ENCODE peak calls at places on chromosomes 12 and 14, in six cellular contexts. Z is DND-41, X is A673, R is PC-3, L is HCT116, E is endothelial cell of umbilical vein. T is an unnamed sample. For H3K4me1, the result is how much of the 10 kb centered on the place peaks cover.

GRCh38 chr12:53530920-53531319 is 23.6 kb upstream of the NPFF start:
- DNase-seq in Z (no peak), X (no peak), R (peak), L (peak), E (no peak), T (no peak)

GRCh38 chr14:101876539-101876938 is 87.8 kb upstream of the DYNC1H1 start:
- DNase-seq in Z (peak), X (peak), R (no peak), L (no peak), E (peak), T (no peak)

GRCh38 chr12:92538970-92539749 is 163.6 kb upstream of the PLEKHG7 start:
- DNase-seq in Z (peak), X (peak), R (peak), L (peak), E (peak), T (no peak)

GRCh38 chr14:70257526-70257925 is 68.8 kb upstream of the SLC8A3 start:
- DNase-seq in Z (peak), X (peak), R (peak), L (peak), E (no peak), T (peak)

GRCh38 chr12:25241171-25242020 is 9.3 kb downstream of the KRAS start:
- DNase-seq in Z (no peak), X (peak), R (peak), L (peak), E (peak), T (peak)

GRCh38 chr14:75995372-75996041 is 9.9 kb downstream of the IFT43 start:
- DNase-seq in Z (no peak), X (no peak), R (no peak), L (no peak), E (no peak), T (no peak)

GRCh38 chr12:89661706-89662330 is 46.8 kb downstream of the ATP2B1 start:
- DNase-seq in Z (no peak), X (no peak), R (no peak), L (no peak), E (no peak), T (no peak)

GRCh38 chr14:99520571-99521081 is 39.4 kb downstream of the CCNK start:
- DNase-seq in Z (no peak), X (no peak), R (no peak), L (no peak), E (no peak), T (no peak)

GRCh38 chr12:70660620-70661219 is 23.5 kb upstream of the PTPRB start:
- DNase-seq in Z (no peak), X (no peak), R (peak), L (peak), E (peak), T (no peak)

GRCh38 chr12:14403711-14404164 is 38.3 kb downstream of the ATF7IP start:
- DNase-seq in Z (no peak), X (peak), R (peak), L (no peak), E (peak), T (no peak)

GRCh38 chr12:64083285-64084210 is 138.5 kb downstream of the KICS2 start:
- DNase-seq in Z (no peak), X (peak), R (peak), L (no peak), E (peak), T (no peak)

GRCh38 chr14:70897475-70897874 is 9.8 kb upstream of the PCNX1 start:
- DNase-seq in Z (no peak), X (no peak), R (no peak), L (no peak), E (no peak), T (no peak)

GRCh38 chr12:80142640-80143039 is 43.3 kb downstream of the OTOGL start:
- DNase-seq in Z (no peak), X (no peak), R (no peak), L (no peak), E (no peak), T (no peak)

GRCh38 chr12:31603546-31604009 is 12.6 kb upstream of the DENND5B start:
- DNase-seq in Z (no peak), X (no peak), R (no peak), L (no peak), E (no peak), T (no peak)
- H3K4me1 ChIP-seq in Z (under half), X (under half), R (under half), L (under half), E (under half), T (under half)

DNA sequence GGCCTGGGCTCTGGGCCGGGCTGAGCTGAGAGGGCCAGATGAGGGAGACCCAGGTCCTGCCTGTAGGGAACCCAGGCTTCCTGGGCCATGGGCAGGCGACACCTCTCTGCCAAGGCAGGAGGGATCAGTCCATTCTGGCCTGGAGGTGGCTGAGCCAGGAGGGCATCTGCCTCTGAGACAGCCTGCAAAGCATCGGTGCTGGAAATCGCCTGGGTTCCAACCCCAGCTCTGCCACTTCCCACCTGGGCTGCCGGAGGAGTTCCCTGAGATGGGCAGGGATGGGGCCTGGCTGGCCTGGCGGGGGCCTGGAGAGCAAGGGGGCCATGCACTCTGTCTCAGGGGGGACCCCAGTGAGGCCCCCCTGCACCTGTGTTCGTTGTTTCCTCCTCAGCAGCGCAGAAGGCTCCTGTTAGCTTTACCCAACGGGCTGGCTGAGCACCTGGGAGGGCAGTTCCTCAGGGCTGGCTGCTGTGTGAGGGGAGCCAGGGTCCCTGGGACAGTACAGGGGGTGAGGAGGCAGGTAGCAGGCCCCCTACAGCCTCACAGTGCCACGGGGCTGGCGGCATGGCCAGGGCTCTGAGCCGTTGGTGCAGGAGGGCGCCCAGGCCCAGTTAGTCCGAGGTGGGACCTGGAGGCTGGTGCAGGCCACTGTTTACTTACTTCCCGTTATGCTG is 50.5 kb downstream of the KIF26A start:
- DNase-seq in Z (no peak), X (no peak), R (no peak), L (no peak), E (no peak), T (no peak)
- TF ChIP-seq EZH2 in Z (no peak), X (no peak), R (no peak), L (no peak), E (no peak), T (no peak)

DNA sequence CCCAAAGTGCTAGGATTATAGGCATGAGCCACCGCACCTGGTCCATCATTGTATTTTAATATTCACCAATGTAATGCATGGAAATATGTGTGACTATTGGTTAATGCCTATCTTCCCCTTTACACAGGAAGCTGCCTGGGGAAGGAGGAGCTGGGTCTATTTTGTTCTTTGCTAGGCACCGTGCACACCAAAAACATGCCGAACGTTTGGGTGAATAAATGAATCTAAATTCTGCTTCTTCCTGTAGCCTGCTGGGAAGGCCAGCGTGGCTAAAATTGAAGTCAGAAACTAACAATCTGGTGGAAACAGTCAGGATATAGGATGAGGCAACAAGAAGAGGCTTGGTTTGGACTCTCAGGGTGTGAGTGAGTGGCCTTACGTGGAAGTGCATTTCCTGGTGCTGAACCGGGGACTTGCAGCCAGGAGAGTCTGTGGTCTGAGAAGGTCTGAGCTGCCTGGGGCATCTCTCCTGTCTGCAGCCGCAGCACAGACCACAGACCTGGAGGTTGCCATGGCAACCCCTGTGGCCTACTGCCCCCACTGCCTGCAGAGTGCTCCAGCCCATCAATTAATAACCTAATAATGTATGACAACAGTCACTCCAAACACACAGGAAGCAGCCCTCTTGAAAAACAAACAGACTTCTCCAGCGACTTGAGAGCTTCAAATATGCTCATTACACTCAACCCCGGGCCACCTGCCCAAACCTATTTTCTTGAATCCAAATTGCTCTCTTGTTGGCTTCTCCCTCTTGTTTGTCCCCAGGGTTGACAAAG is 5.5 kb upstream of the GPR68 start:
- DNase-seq in Z (peak), X (no peak), R (peak), L (no peak), E (no peak), T (no peak)
- TF ChIP-seq CTCF in Z (no peak), X (no peak), R (no peak), L (no peak), E (no peak), T (no peak)

GRCh38 chr12:11743333-11743732 is 93.9 kb downstream of the ETV6 start:
- DNase-seq in Z (no peak), X (no peak), R (no peak), L (no peak), E (no peak), T (peak)

GRCh38 chr12:11738450-11738849 is 89.0 kb downstream of the ETV6 start:
- DNase-seq in Z (no peak), X (no peak), R (no peak), L (no peak), E (no peak), T (no peak)

GRCh38 chr12:11743748-11744147 is 94.3 kb downstream of the ETV6 start:
- DNase-seq in Z (no peak), X (no peak), R (no peak), L (no peak), E (no peak), T (peak)

GRCh38 chr12:11739980-11740379 is 90.5 kb downstream of the ETV6 start:
- DNase-seq in Z (no peak), X (no peak), R (no peak), L (no peak), E (no peak), T (no peak)

DNA sequence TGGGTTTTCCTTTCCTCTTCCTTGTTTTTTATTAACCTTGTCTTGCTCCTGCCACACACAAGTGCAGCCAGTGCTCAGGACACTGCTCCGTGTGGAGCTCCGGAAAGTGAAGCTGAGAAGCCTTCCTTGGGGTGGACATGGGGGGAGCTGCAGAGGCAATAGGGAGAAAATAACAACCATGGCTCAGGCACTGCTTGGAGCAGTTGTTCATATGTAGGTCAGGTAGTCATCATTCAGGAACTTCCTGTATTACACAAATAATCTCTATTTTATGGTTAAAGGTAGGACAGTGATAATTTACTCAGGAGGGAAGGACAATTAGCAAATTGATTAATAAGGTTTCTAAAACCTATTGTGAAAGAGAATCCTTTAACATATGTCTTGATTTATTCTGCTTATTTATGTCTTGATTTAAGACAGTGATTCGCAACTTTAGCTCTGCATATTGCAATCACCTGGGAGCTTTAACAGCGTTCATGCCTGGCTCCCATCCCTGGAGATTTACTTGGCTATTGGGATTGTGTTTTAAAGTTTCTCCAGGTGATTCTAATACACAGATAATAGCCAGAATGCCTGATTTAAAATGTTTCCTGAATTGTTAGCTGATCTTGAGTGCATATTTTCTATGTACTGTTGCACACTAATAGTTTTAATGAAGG is 92.1 kb downstream of the ETV6 start:
- DNase-seq in Z (no peak), X (no peak), R (peak), L (no peak), E (no peak), T (no peak)
- H3K4me1 ChIP-seq in Z (under half), X (under half), R (under half), L (under half), E (under half), T (half or more)

T was measured in GM23338.